ENCODE peak calls at places on chromosomes 3 and 15, in eight cellular contexts. One of them, this sample, is unnamed.

GRCh38 chr3:127628788-127629456 is at the start of gene PODXL2:
- DNase-seq in AG04450: no peak
- DNase-seq in astrocyte of the spinal cord: peak
- DNase-seq in NCI-H748 treated with DMSO at 0.1 percent for 48 hours: no peak
- DNase-seq in naive thymus-derived CD4-positive, alpha-beta T cell: peak
- DNase-seq in endothelial cell: peak
- DNase-seq in activated naive CD4-positive, alpha-beta T cell treated with anti-CD3 and anti-CD28 coated beads, Interleukin-2, amount 50 U/mL, for 72 hours: no peak
- DNase-seq in NCI-H1092: no peak
- DNase-seq in this sample: no peak

GRCh38 chr15:71748327-71748726 is 62.0 kb upstream of the NR2E3 start:
- DNase-seq in AG04450: no peak
- DNase-seq in astrocyte of the spinal cord: peak
- DNase-seq in NCI-H748 treated with DMSO at 0.1 percent for 48 hours: no peak
- DNase-seq in naive thymus-derived CD4-positive, alpha-beta T cell: no peak
- DNase-seq in endothelial cell: no peak
- DNase-seq in activated naive CD4-positive, alpha-beta T cell treated with anti-CD3 and anti-CD28 coated beads, Interleukin-2, amount 50 U/mL, for 72 hours: no peak
- DNase-seq in NCI-H1092: no peak
- DNase-seq in this sample: no peak

GRCh38 chr3:121951291-121951690 is 57.1 kb downstream of the SLC15A2 start:
- DNase-seq in AG04450: peak
- DNase-seq in astrocyte of the spinal cord: no peak
- DNase-seq in NCI-H748 treated with DMSO at 0.1 percent for 48 hours: no peak
- DNase-seq in naive thymus-derived CD4-positive, alpha-beta T cell: no peak
- DNase-seq in endothelial cell: no peak
- DNase-seq in activated naive CD4-positive, alpha-beta T cell treated with anti-CD3 and anti-CD28 coated beads, Interleukin-2, amount 50 U/mL, for 72 hours: no peak
- DNase-seq in NCI-H1092: no peak
- DNase-seq in this sample: no peak

GRCh38 chr15:74201656-74202420 is 749 bp downstream of the STRA6 start:
- DNase-seq in AG04450: no peak
- DNase-seq in astrocyte of the spinal cord: peak
- DNase-seq in NCI-H748 treated with DMSO at 0.1 percent for 48 hours: no peak
- DNase-seq in naive thymus-derived CD4-positive, alpha-beta T cell: no peak
- DNase-seq in endothelial cell: no peak
- DNase-seq in activated naive CD4-positive, alpha-beta T cell treated with anti-CD3 and anti-CD28 coated beads, Interleukin-2, amount 50 U/mL, for 72 hours: no peak
- DNase-seq in NCI-H1092: no peak
- DNase-seq in this sample: no peak

GRCh38 chr3:153026026-153026425 is 136.0 kb upstream of the RAP2B start:
- DNase-seq in AG04450: no peak
- DNase-seq in astrocyte of the spinal cord: peak
- DNase-seq in NCI-H748 treated with DMSO at 0.1 percent for 48 hours: no peak
- DNase-seq in naive thymus-derived CD4-positive, alpha-beta T cell: no peak
- DNase-seq in endothelial cell: no peak
- DNase-seq in activated naive CD4-positive, alpha-beta T cell treated with anti-CD3 and anti-CD28 coated beads, Interleukin-2, amount 50 U/mL, for 72 hours: no peak
- DNase-seq in NCI-H1092: no peak
- DNase-seq in this sample: peak

GRCh38 chr3:137792633-137793271 is 28.6 kb downstream of the SOX14 start:
- DNase-seq in AG04450: no peak
- DNase-seq in astrocyte of the spinal cord: no peak
- DNase-seq in NCI-H748 treated with DMSO at 0.1 percent for 48 hours: no peak
- DNase-seq in naive thymus-derived CD4-positive, alpha-beta T cell: no peak
- DNase-seq in endothelial cell: peak
- DNase-seq in activated naive CD4-positive, alpha-beta T cell treated with anti-CD3 and anti-CD28 coated beads, Interleukin-2, amount 50 U/mL, for 72 hours: no peak
- DNase-seq in NCI-H1092: no peak
- DNase-seq in this sample: peak

GRCh38 chr15:32908921-32909320 is 191.1 kb downstream of the GREM1 start:
- DNase-seq in AG04450: no peak
- DNase-seq in astrocyte of the spinal cord: peak
- DNase-seq in NCI-H748 treated with DMSO at 0.1 percent for 48 hours: no peak
- DNase-seq in naive thymus-derived CD4-positive, alpha-beta T cell: no peak
- DNase-seq in endothelial cell: no peak
- DNase-seq in activated naive CD4-positive, alpha-beta T cell treated with anti-CD3 and anti-CD28 coated beads, Interleukin-2, amount 50 U/mL, for 72 hours: no peak
- DNase-seq in NCI-H1092: no peak
- DNase-seq in this sample: no peak

GRCh38 chr15:82551646-82552247 is 11.5 kb upstream of the RPS17 start:
- DNase-seq in AG04450: no peak
- DNase-seq in astrocyte of the spinal cord: no peak
- DNase-seq in NCI-H748 treated with DMSO at 0.1 percent for 48 hours: no peak
- DNase-seq in naive thymus-derived CD4-positive, alpha-beta T cell: no peak
- DNase-seq in endothelial cell: no peak
- DNase-seq in activated naive CD4-positive, alpha-beta T cell treated with anti-CD3 and anti-CD28 coated beads, Interleukin-2, amount 50 U/mL, for 72 hours: no peak
- DNase-seq in NCI-H1092: no peak
- DNase-seq in this sample: no peak

GRCh38 chr3:51621091-51621892 is 49.8 kb upstream of the TEX264 start:
- DNase-seq in AG04450: no peak
- DNase-seq in astrocyte of the spinal cord: no peak
- DNase-seq in NCI-H748 treated with DMSO at 0.1 percent for 48 hours: no peak
- DNase-seq in naive thymus-derived CD4-positive, alpha-beta T cell: no peak
- DNase-seq in endothelial cell: no peak
- DNase-seq in activated naive CD4-positive, alpha-beta T cell treated with anti-CD3 and anti-CD28 coated beads, Interleukin-2, amount 50 U/mL, for 72 hours: no peak
- DNase-seq in NCI-H1092: no peak
- DNase-seq in this sample: no peak

GRCh38 chr3:110814170-110815007 is 257.2 kb upstream of the NECTIN3 start:
- DNase-seq in AG04450: peak
- DNase-seq in astrocyte of the spinal cord: peak
- DNase-seq in NCI-H748 treated with DMSO at 0.1 percent for 48 hours: no peak
- DNase-seq in naive thymus-derived CD4-positive, alpha-beta T cell: no peak
- DNase-seq in endothelial cell: no peak
- DNase-seq in activated naive CD4-positive, alpha-beta T cell treated with anti-CD3 and anti-CD28 coated beads, Interleukin-2, amount 50 U/mL, for 72 hours: no peak
- DNase-seq in NCI-H1092: no peak
- DNase-seq in this sample: no peak

GRCh38 chr15:31974855-31975421 is 55.4 kb upstream of the CHRNA7 start:
- DNase-seq in AG04450: no peak
- DNase-seq in astrocyte of the spinal cord: peak
- DNase-seq in NCI-H748 treated with DMSO at 0.1 percent for 48 hours: peak
- DNase-seq in naive thymus-derived CD4-positive, alpha-beta T cell: no peak
- DNase-seq in endothelial cell: peak
- DNase-seq in activated naive CD4-positive, alpha-beta T cell treated with anti-CD3 and anti-CD28 coated beads, Interleukin-2, amount 50 U/mL, for 72 hours: no peak
- DNase-seq in NCI-H1092: peak
- DNase-seq in this sample: peak

GRCh38 chr3:52143616-52144015 is 10.6 kb downstream of the POC1A start:
- DNase-seq in AG04450: no peak
- DNase-seq in astrocyte of the spinal cord: no peak
- DNase-seq in NCI-H748 treated with DMSO at 0.1 percent for 48 hours: no peak
- DNase-seq in naive thymus-derived CD4-positive, alpha-beta T cell: no peak
- DNase-seq in endothelial cell: no peak
- DNase-seq in activated naive CD4-positive, alpha-beta T cell treated with anti-CD3 and anti-CD28 coated beads, Interleukin-2, amount 50 U/mL, for 72 hours: no peak
- DNase-seq in NCI-H1092: no peak
- DNase-seq in this sample: no peak

GRCh38 chr3:99953596-99953995 is 135.9 kb downstream of the CMSS1 start:
- DNase-seq in AG04450: no peak
- DNase-seq in astrocyte of the spinal cord: no peak
- DNase-seq in NCI-H748 treated with DMSO at 0.1 percent for 48 hours: no peak
- DNase-seq in naive thymus-derived CD4-positive, alpha-beta T cell: no peak
- DNase-seq in endothelial cell: no peak
- DNase-seq in activated naive CD4-positive, alpha-beta T cell treated with anti-CD3 and anti-CD28 coated beads, Interleukin-2, amount 50 U/mL, for 72 hours: no peak
- DNase-seq in NCI-H1092: no peak
- DNase-seq in this sample: no peak

GRCh38 chr3:144085964-144086363 is 114.3 kb downstream of the DIPK2A start:
- DNase-seq in AG04450: no peak
- DNase-seq in astrocyte of the spinal cord: peak
- DNase-seq in NCI-H748 treated with DMSO at 0.1 percent for 48 hours: peak
- DNase-seq in naive thymus-derived CD4-positive, alpha-beta T cell: no peak
- DNase-seq in endothelial cell: no peak
- DNase-seq in activated naive CD4-positive, alpha-beta T cell treated with anti-CD3 and anti-CD28 coated beads, Interleukin-2, amount 50 U/mL, for 72 hours: no peak
- DNase-seq in NCI-H1092: no peak
- DNase-seq in this sample: no peak

GRCh38 chr3:126373146-126373613 is 16.0 kb upstream of the KLF15 start:
- DNase-seq in AG04450: no peak
- DNase-seq in astrocyte of the spinal cord: no peak
- DNase-seq in NCI-H748 treated with DMSO at 0.1 percent for 48 hours: no peak
- DNase-seq in naive thymus-derived CD4-positive, alpha-beta T cell: no peak
- DNase-seq in endothelial cell: no peak
- DNase-seq in activated naive CD4-positive, alpha-beta T cell treated with anti-CD3 and anti-CD28 coated beads, Interleukin-2, amount 50 U/mL, for 72 hours: no peak
- DNase-seq in NCI-H1092: no peak
- DNase-seq in this sample: no peak

GRCh38 chr15:101276501-101277037 is 716 bp downstream of the SELENOS start:
- DNase-seq in AG04450: no peak
- DNase-seq in astrocyte of the spinal cord: peak
- DNase-seq in NCI-H748 treated with DMSO at 0.1 percent for 48 hours: no peak
- DNase-seq in naive thymus-derived CD4-positive, alpha-beta T cell: no peak
- DNase-seq in endothelial cell: peak
- DNase-seq in activated naive CD4-positive, alpha-beta T cell treated with anti-CD3 and anti-CD28 coated beads, Interleukin-2, amount 50 U/mL, for 72 hours: no peak
- DNase-seq in NCI-H1092: no peak
- DNase-seq in this sample: no peak

GRCh38 chr3:54791552-54792156 is 136.2 kb downstream of the LRTM1 start:
- DNase-seq in AG04450: no peak
- DNase-seq in astrocyte of the spinal cord: no peak
- DNase-seq in NCI-H748 treated with DMSO at 0.1 percent for 48 hours: no peak
- DNase-seq in naive thymus-derived CD4-positive, alpha-beta T cell: no peak
- DNase-seq in endothelial cell: no peak
- DNase-seq in activated naive CD4-positive, alpha-beta T cell treated with anti-CD3 and anti-CD28 coated beads, Interleukin-2, amount 50 U/mL, for 72 hours: no peak
- DNase-seq in NCI-H1092: no peak
- DNase-seq in this sample: no peak

GRCh38 chr3:66113542-66113941 is 74.8 kb upstream of the MAGI1 start:
- DNase-seq in AG04450: no peak
- DNase-seq in astrocyte of the spinal cord: no peak
- DNase-seq in NCI-H748 treated with DMSO at 0.1 percent for 48 hours: no peak
- DNase-seq in naive thymus-derived CD4-positive, alpha-beta T cell: no peak
- DNase-seq in endothelial cell: no peak
- DNase-seq in activated naive CD4-positive, alpha-beta T cell treated with anti-CD3 and anti-CD28 coated beads, Interleukin-2, amount 50 U/mL, for 72 hours: no peak
- DNase-seq in NCI-H1092: no peak
- DNase-seq in this sample: no peak

GRCh38 chr15:68126415-68126814 is 72.3 kb downstream of the PIAS1 start:
- DNase-seq in AG04450: no peak
- DNase-seq in astrocyte of the spinal cord: no peak
- DNase-seq in NCI-H748 treated with DMSO at 0.1 percent for 48 hours: no peak
- DNase-seq in naive thymus-derived CD4-positive, alpha-beta T cell: no peak
- DNase-seq in endothelial cell: no peak
- DNase-seq in activated naive CD4-positive, alpha-beta T cell treated with anti-CD3 and anti-CD28 coated beads, Interleukin-2, amount 50 U/mL, for 72 hours: no peak
- DNase-seq in NCI-H1092: no peak
- DNase-seq in this sample: no peak

GRCh38 chr3:128435058-128435457 is 31.6 kb downstream of the DNAJB8 start:
- DNase-seq in AG04450: no peak
- DNase-seq in astrocyte of the spinal cord: no peak
- DNase-seq in NCI-H748 treated with DMSO at 0.1 percent for 48 hours: no peak
- DNase-seq in naive thymus-derived CD4-positive, alpha-beta T cell: no peak
- DNase-seq in endothelial cell: no peak
- DNase-seq in activated naive CD4-positive, alpha-beta T cell treated with anti-CD3 and anti-CD28 coated beads, Interleukin-2, amount 50 U/mL, for 72 hours: no peak
- DNase-seq in NCI-H1092: no peak
- DNase-seq in this sample: no peak

GRCh38 chr3:141426404-141427034 is 58.2 kb downstream of the ZBTB38 start:
- DNase-seq in AG04450: no peak
- DNase-seq in astrocyte of the spinal cord: peak
- DNase-seq in NCI-H748 treated with DMSO at 0.1 percent for 48 hours: no peak
- DNase-seq in naive thymus-derived CD4-positive, alpha-beta T cell: no peak
- DNase-seq in endothelial cell: no peak
- DNase-seq in activated naive CD4-positive, alpha-beta T cell treated with anti-CD3 and anti-CD28 coated beads, Interleukin-2, amount 50 U/mL, for 72 hours: no peak
- DNase-seq in NCI-H1092: no peak
- DNase-seq in this sample: peak

GRCh38 chr3:173395073-173395411 is 2.5 kb upstream of the NLGN1 start:
- DNase-seq in AG04450: no peak
- DNase-seq in astrocyte of the spinal cord: no peak
- DNase-seq in NCI-H748 treated with DMSO at 0.1 percent for 48 hours: peak
- DNase-seq in naive thymus-derived CD4-positive, alpha-beta T cell: no peak
- DNase-seq in endothelial cell: no peak
- DNase-seq in activated naive CD4-positive, alpha-beta T cell treated with anti-CD3 and anti-CD28 coated beads, Interleukin-2, amount 50 U/mL, for 72 hours: no peak
- DNase-seq in NCI-H1092: no peak
- DNase-seq in this sample: no peak

This sample was measured in hippocampal formation.